ENCODE peak calls at places on chromosomes 3 and 15, in six cellular contexts. G is endodermal cell; J is sigmoid colon; X is CD8-positive, alpha-beta T cell; I is ovary; Y is body of pancreas. O is an unnamed sample. For H3K36me3, the result is how much of the 10 kb centered on the place peaks cover.

GRCh38 chr15:85710340-85710842 is 84.3 kb downstream of the KLHL25 start:
- DNase-seq in J (no peak), X (no peak), I (no peak), G (no peak), Y (no peak), O (no peak)

GRCh38 chr3:111808439-111808838 is 50.6 kb upstream of the PHLDB2 start:
- DNase-seq in I (no peak), G (no peak), Y (no peak), X (no peak), J (no peak), O (no peak)

GRCh38 chr3:121592856-121593702 is at the start of gene FBXO40:
- DNase-seq in Y (peak), X (no peak), I (peak), J (no peak), G (peak), O (no peak)

GRCh38 chr3:161523916-161524315 is 27.3 kb downstream of the OTOL1 start:
- DNase-seq in G (no peak), Y (no peak), I (no peak), J (no peak), X (no peak), O (no peak)

GRCh38 chr3:152915695-152916094 is 80.8 kb downstream of the P2RY1 start:
- DNase-seq in I (no peak), J (no peak), G (no peak), X (no peak), Y (no peak), O (no peak)

GRCh38 chr15:99619712-99620111 is 53.9 kb downstream of the MEF2A start:
- DNase-seq in X (no peak), Y (no peak), J (no peak), I (no peak), G (no peak), O (no peak)

GRCh38 chr15:68583936-68584703 is 5.3 kb downstream of the CORO2B start:
- DNase-seq in X (no peak), Y (no peak), G (no peak), J (no peak), I (no peak), O (no peak)

GRCh38 chr3:14481018-14481645 is 59.0 kb downstream of the GRIP2 start:
- DNase-seq in Y (no peak), G (no peak), X (no peak), I (no peak), J (no peak), O (no peak)

GRCh38 chr3:30843950-30844349 is 50.5 kb downstream of the GADL1 start:
- DNase-seq in G (no peak), Y (no peak), I (no peak), J (no peak), X (no peak), O (no peak)

GRCh38 chr15:51016615-51017014 is 78.1 kb downstream of the TNFAIP8L3 start:
- DNase-seq in J (no peak), G (no peak), X (no peak), I (no peak), Y (no peak), O (no peak)

GRCh38 chr3:29171583-29171990 is 109.3 kb upstream of the RBMS3 start:
- DNase-seq in I (no peak), G (no peak), X (no peak), Y (no peak), J (no peak), O (no peak)

GRCh38 chr15:66802087-66803001 is 100.3 kb downstream of the SMAD6 start:
- DNase-seq in J (no peak), X (no peak), G (peak), I (no peak), Y (no peak), O (no peak)

GRCh38 chr3:140233702-140234101 is 298.7 kb downstream of the CLSTN2 start:
- DNase-seq in X (no peak), Y (no peak), I (no peak), G (no peak), J (no peak), O (no peak)

GRCh38 chr15:65484876-65485275 is 32.6 kb downstream of the DPP8 start:
- DNase-seq in Y (no peak), G (no peak), I (no peak), J (no peak), X (no peak), O (no peak)
- H3K36me3 ChIP-seq in Y (under half), G (half or more), I (under half), J (under half), X (under half), O (half or more)

GRCh38 chr3:178629430-178630178 is 93.4 kb downstream of the KCNMB2 start:
- DNase-seq in J (no peak), Y (no peak), X (no peak), G (no peak), I (no peak), O (no peak)

GRCh38 chr3:178618907-178619306 is 82.7 kb downstream of the KCNMB2 start:
- DNase-seq in X (no peak), G (no peak), J (no peak), Y (no peak), I (no peak), O (no peak)

GRCh38 chr3:178625053-178625600 is 88.9 kb downstream of the KCNMB2 start:
- DNase-seq in Y (no peak), X (no peak), J (no peak), G (no peak), I (peak), O (no peak)

GRCh38 chr3:178618197-178618596 is 82.0 kb downstream of the KCNMB2 start:
- DNase-seq in X (no peak), G (no peak), I (no peak), Y (no peak), J (no peak), O (no peak)

DNA sequence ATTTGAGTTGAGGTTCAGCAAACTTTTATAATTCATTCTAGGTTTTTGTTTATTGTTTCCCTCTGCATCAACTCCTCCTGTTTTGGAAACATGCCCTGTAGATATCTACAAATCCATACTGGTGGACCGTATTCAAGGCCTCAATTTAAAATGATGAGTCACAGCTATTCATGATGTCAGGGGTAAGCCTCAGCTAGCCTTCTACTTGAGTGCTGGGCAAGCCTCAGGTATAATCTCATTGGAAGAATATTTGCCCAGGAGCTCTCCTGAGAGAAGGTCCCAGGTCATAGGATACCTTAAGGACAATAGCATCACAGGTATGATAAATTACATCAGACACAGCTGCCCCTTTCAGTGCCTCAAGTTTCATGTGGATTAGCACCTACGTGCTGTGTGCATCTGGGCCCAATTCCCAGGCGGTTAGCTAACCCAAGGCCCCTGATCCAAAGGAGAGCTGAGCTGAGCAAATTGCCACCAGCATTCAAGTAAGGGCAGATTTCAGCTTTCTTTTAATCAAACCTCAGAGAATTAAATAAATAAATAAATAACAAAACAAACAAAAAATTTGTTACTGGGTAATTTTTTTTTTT is 87.5 kb downstream of the KCNMB2 start:
- DNase-seq in G (no peak), I (peak), X (no peak), Y (no peak), J (no peak), O (no peak)
- H3K36me3 ChIP-seq in G (under half), I (under half), X (under half), Y (under half), J (under half), O (under half)

GRCh38 chr3:74584782-74585181 is 29.7 kb downstream of the CNTN3 start:
- DNase-seq in I (no peak), X (no peak), J (no peak), Y (no peak), G (no peak), O (no peak)

GRCh38 chr3:74582982-74583381 is 31.5 kb downstream of the CNTN3 start:
- DNase-seq in G (no peak), I (no peak), J (no peak), X (no peak), Y (no peak), O (no peak)
- H3K36me3 ChIP-seq in G (under half), I (under half), J (under half), X (under half), Y (under half), O (under half)

DNA sequence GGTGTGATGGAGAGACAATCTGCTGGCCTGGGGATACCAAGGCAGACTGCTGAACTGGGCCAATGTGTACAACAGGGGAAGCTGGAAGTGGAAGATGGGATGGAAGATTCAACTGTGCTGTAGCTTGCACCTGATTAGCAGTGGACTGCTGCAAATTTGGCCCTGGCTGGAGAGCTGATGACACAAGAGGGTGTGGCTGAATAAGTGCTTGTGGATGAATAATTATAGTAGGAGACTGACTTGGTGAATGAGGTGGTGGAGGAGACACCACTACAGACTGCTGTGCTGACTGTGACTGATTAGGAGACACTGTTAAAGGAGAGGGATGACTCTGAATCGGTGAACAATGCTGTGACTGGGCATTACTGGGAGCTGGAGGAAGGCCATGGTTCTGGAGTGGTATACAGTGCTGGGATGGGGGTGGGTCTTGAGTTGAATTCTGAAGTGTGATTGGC is 52.5 kb downstream of the PHC3 start:
- DNase-seq in G (peak), Y (no peak), X (no peak), J (no peak), I (no peak), O (no peak)
- H3K36me3 ChIP-seq in G (under half), Y (under half), X (under half), J (under half), I (under half), O (half or more)

O was measured in CD4-positive, CD25-positive, alpha-beta regulatory T cell.